ENCODE peak calls at places on chromosomes 5 and 9, in six cellular contexts. One of them, this sample, is unnamed.

GRCh38 chr9:121755581-121755980 is 104.1 kb downstream of the DAB2IP start:
- DNase-seq in IMR-90: no peak
- DNase-seq in H1: no peak
- DNase-seq in trophoblast cell: no peak
- DNase-seq in mesenchymal stem cell: no peak
- DNase-seq in neuronal stem cell: no peak
- DNase-seq in this sample: no peak

GRCh38 chr9:84294551-84294950 is 46.0 kb downstream of the SLC28A3 start:
- DNase-seq in neuronal stem cell: no peak
- DNase-seq in mesenchymal stem cell: no peak
- DNase-seq in IMR-90: no peak
- DNase-seq in trophoblast cell: peak
- DNase-seq in H1: no peak
- DNase-seq in this sample: peak

GRCh38 chr9:110021891-110022290 is 186.1 kb downstream of the C9orf152 start:
- DNase-seq in H1: no peak
- DNase-seq in IMR-90: no peak
- DNase-seq in neuronal stem cell: no peak
- DNase-seq in trophoblast cell: no peak
- DNase-seq in mesenchymal stem cell: no peak
- DNase-seq in this sample: no peak

GRCh38 chr5:132102101-132102701 is 28.6 kb downstream of the CSF2 start:
- DNase-seq in neuronal stem cell: no peak
- DNase-seq in IMR-90: no peak
- DNase-seq in mesenchymal stem cell: no peak
- DNase-seq in H1: no peak
- DNase-seq in trophoblast cell: no peak
- DNase-seq in this sample: no peak

GRCh38 chr9:89493671-89494070 is 4.2 kb downstream of the SEMA4D start:
- DNase-seq in H1: no peak
- DNase-seq in mesenchymal stem cell: no peak
- DNase-seq in trophoblast cell: no peak
- DNase-seq in IMR-90: no peak
- DNase-seq in neuronal stem cell: no peak
- DNase-seq in this sample: no peak

GRCh38 chr9:119458068-119458467 is 88.8 kb upstream of the BRINP1 start:
- DNase-seq in trophoblast cell: no peak
- DNase-seq in neuronal stem cell: no peak
- DNase-seq in IMR-90: no peak
- DNase-seq in mesenchymal stem cell: no peak
- DNase-seq in H1: no peak
- DNase-seq in this sample: no peak

GRCh38 chr9:36101916-36102741 is 34.4 kb upstream of the GLIPR2 start:
- DNase-seq in mesenchymal stem cell: peak
- DNase-seq in IMR-90: peak
- DNase-seq in neuronal stem cell: no peak
- DNase-seq in H1: peak
- DNase-seq in trophoblast cell: peak
- DNase-seq in this sample: peak

GRCh38 chr5:172868436-172868923 is 34.4 kb downstream of the ERGIC1 start:
- DNase-seq in H1: no peak
- DNase-seq in trophoblast cell: no peak
- DNase-seq in mesenchymal stem cell: peak
- DNase-seq in IMR-90: peak
- DNase-seq in neuronal stem cell: no peak
- DNase-seq in this sample: no peak

GRCh38 chr5:62486672-62487071 is 74.1 kb downstream of the IPO11 start:
- DNase-seq in IMR-90: no peak
- DNase-seq in trophoblast cell: peak
- DNase-seq in H1: no peak
- DNase-seq in mesenchymal stem cell: peak
- DNase-seq in neuronal stem cell: no peak
- DNase-seq in this sample: no peak
- H3K4me3 ChIP-seq in IMR-90: no peak
- H3K4me3 ChIP-seq in trophoblast cell: no peak
- H3K4me3 ChIP-seq in H1: no peak
- H3K4me3 ChIP-seq in mesenchymal stem cell: no peak
- H3K4me3 ChIP-seq in neuronal stem cell: no peak
- H3K4me3 ChIP-seq in this sample: no peak

GRCh38 chr9:131738293-131738692 is 1.6 kb downstream of the RAPGEF1 start:
- DNase-seq in H1: no peak
- DNase-seq in trophoblast cell: no peak
- DNase-seq in neuronal stem cell: no peak
- DNase-seq in mesenchymal stem cell: no peak
- DNase-seq in IMR-90: no peak
- DNase-seq in this sample: no peak

GRCh38 chr9:131739192-131739961 is 499 bp downstream of the RAPGEF1 start:
- DNase-seq in IMR-90: no peak
- DNase-seq in H1: no peak
- DNase-seq in trophoblast cell: peak
- DNase-seq in neuronal stem cell: peak
- DNase-seq in mesenchymal stem cell: no peak
- DNase-seq in this sample: peak

GRCh38 chr9:131737426-131737825 is 2.5 kb downstream of the RAPGEF1 start:
- DNase-seq in IMR-90: no peak
- DNase-seq in neuronal stem cell: no peak
- DNase-seq in H1: no peak
- DNase-seq in mesenchymal stem cell: no peak
- DNase-seq in trophoblast cell: no peak
- DNase-seq in this sample: no peak

GRCh38 chr9:131739988-131740648 is at the start of gene RAPGEF1:
- DNase-seq in trophoblast cell: peak
- DNase-seq in IMR-90: no peak
- DNase-seq in H1: no peak
- DNase-seq in mesenchymal stem cell: no peak
- DNase-seq in neuronal stem cell: peak
- DNase-seq in this sample: peak

DNA sequence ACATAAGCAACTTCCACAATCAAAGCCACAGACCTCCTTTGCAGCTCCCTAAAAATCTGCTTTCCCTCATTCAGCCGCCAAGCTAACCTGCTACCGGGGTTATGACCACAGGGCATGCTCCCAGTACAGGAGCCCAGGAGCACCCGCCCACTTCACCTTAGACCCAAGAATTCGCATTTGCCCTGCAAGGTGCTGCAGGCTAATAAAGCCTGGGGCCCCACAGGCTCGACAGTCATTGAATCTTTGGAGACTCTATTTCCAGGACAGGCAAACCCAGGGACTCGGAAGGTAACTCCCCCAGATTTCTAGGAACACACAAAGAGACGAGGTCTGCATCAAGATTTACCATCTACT is 1.1 kb downstream of the RAPGEF1 start:
- DNase-seq in neuronal stem cell: no peak
- DNase-seq in trophoblast cell: peak
- DNase-seq in mesenchymal stem cell: no peak
- DNase-seq in IMR-90: no peak
- DNase-seq in H1: no peak
- DNase-seq in this sample: peak
- H3K18ac ChIP-seq in neuronal stem cell: peak
- H3K18ac ChIP-seq in trophoblast cell: peak
- H3K18ac ChIP-seq in mesenchymal stem cell: peak
- H3K18ac ChIP-seq in IMR-90: peak
- H3K18ac ChIP-seq in H1: no peak
- H3K18ac ChIP-seq in this sample: peak

DNA sequence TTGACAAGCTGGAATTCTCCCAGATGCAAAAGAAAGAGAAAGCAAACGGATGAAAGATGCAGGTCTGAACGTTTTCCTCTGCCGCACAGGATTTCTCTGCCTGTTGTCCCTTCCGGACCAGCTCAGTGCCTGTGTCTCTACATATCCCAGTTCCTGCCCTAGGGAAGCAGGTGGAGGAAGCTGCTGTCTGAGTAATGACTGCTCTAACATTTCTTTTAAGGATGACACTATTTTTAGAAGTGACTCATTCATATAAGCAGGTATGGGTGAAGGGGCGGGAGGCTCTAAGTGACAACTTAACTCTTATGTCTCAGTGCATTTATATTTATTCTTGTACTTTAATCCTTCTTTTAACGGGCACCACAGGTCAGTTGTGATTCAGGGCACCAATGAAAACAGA is 128.8 kb downstream of the SLC24A2 start:
- DNase-seq in IMR-90: no peak
- DNase-seq in mesenchymal stem cell: no peak
- DNase-seq in trophoblast cell: peak
- DNase-seq in H1: no peak
- DNase-seq in neuronal stem cell: no peak
- DNase-seq in this sample: no peak
- H3K4me3 ChIP-seq in IMR-90: no peak
- H3K4me3 ChIP-seq in mesenchymal stem cell: no peak
- H3K4me3 ChIP-seq in trophoblast cell: no peak
- H3K4me3 ChIP-seq in H1: no peak
- H3K4me3 ChIP-seq in neuronal stem cell: no peak
- H3K4me3 ChIP-seq in this sample: no peak

GRCh38 chr5:178150977-178151734 is 2.5 kb downstream of the NHP2 start:
- DNase-seq in mesenchymal stem cell: peak
- DNase-seq in H1: no peak
- DNase-seq in neuronal stem cell: no peak
- DNase-seq in IMR-90: no peak
- DNase-seq in trophoblast cell: no peak
- DNase-seq in this sample: peak

GRCh38 chr5:178155065-178155464 is 1.4 kb upstream of the NHP2 start:
- DNase-seq in H1: no peak
- DNase-seq in trophoblast cell: no peak
- DNase-seq in mesenchymal stem cell: no peak
- DNase-seq in IMR-90: peak
- DNase-seq in neuronal stem cell: no peak
- DNase-seq in this sample: no peak

GRCh38 chr5:178149199-178149932 is 4.3 kb downstream of the NHP2 start:
- DNase-seq in H1: no peak
- DNase-seq in neuronal stem cell: no peak
- DNase-seq in IMR-90: peak
- DNase-seq in trophoblast cell: no peak
- DNase-seq in mesenchymal stem cell: no peak
- DNase-seq in this sample: no peak

GRCh38 chr5:178152491-178153444 is 917 bp downstream of the NHP2 start:
- DNase-seq in neuronal stem cell: no peak
- DNase-seq in trophoblast cell: no peak
- DNase-seq in IMR-90: peak
- DNase-seq in mesenchymal stem cell: peak
- DNase-seq in H1: no peak
- DNase-seq in this sample: no peak

GRCh38 chr5:178153530-178154340 is at the start of gene NHP2:
- DNase-seq in trophoblast cell: peak
- DNase-seq in H1: peak
- DNase-seq in mesenchymal stem cell: peak
- DNase-seq in IMR-90: peak
- DNase-seq in neuronal stem cell: peak
- DNase-seq in this sample: peak
- H3K18ac ChIP-seq in trophoblast cell: peak
- H3K18ac ChIP-seq in H1: peak
- H3K18ac ChIP-seq in mesenchymal stem cell: peak
- H3K18ac ChIP-seq in IMR-90: no peak
- H3K18ac ChIP-seq in neuronal stem cell: peak
- H3K18ac ChIP-seq in this sample: no peak

GRCh38 chr5:116518423-116518822 is 56.2 kb downstream of the SEMA6A start:
- DNase-seq in IMR-90: no peak
- DNase-seq in neuronal stem cell: no peak
- DNase-seq in trophoblast cell: no peak
- DNase-seq in H1: no peak
- DNase-seq in mesenchymal stem cell: no peak
- DNase-seq in this sample: no peak
- H3K4me3 ChIP-seq in IMR-90: no peak
- H3K4me3 ChIP-seq in neuronal stem cell: no peak
- H3K4me3 ChIP-seq in trophoblast cell: no peak
- H3K4me3 ChIP-seq in H1: no peak
- H3K4me3 ChIP-seq in mesenchymal stem cell: no peak
- H3K4me3 ChIP-seq in this sample: no peak

GRCh38 chr5:140547508-140548299 is at the start of gene EIF4EBP3:
- DNase-seq in H1: peak
- DNase-seq in neuronal stem cell: peak
- DNase-seq in trophoblast cell: peak
- DNase-seq in IMR-90: peak
- DNase-seq in mesenchymal stem cell: peak
- DNase-seq in this sample: peak
- H3K18ac ChIP-seq in H1: peak
- H3K18ac ChIP-seq in neuronal stem cell: peak
- H3K18ac ChIP-seq in trophoblast cell: no peak
- H3K18ac ChIP-seq in IMR-90: no peak
- H3K18ac ChIP-seq in mesenchymal stem cell: peak
- H3K18ac ChIP-seq in this sample: peak

GRCh38 chr5:79023947-79024346 is 38.8 kb upstream of the ARSB start:
- DNase-seq in trophoblast cell: no peak
- DNase-seq in mesenchymal stem cell: no peak
- DNase-seq in H1: no peak
- DNase-seq in neuronal stem cell: no peak
- DNase-seq in IMR-90: no peak
- DNase-seq in this sample: no peak

GRCh38 chr5:79021753-79022152 is 36.6 kb upstream of the ARSB start:
- DNase-seq in trophoblast cell: no peak
- DNase-seq in H1: no peak
- DNase-seq in IMR-90: no peak
- DNase-seq in neuronal stem cell: no peak
- DNase-seq in mesenchymal stem cell: no peak
- DNase-seq in this sample: peak

GRCh38 chr5:79023323-79023722 is 38.2 kb upstream of the ARSB start:
- DNase-seq in H1: no peak
- DNase-seq in trophoblast cell: no peak
- DNase-seq in IMR-90: no peak
- DNase-seq in neuronal stem cell: no peak
- DNase-seq in mesenchymal stem cell: no peak
- DNase-seq in this sample: no peak

GRCh38 chr5:79020861-79021561 is 35.9 kb upstream of the ARSB start:
- DNase-seq in trophoblast cell: peak
- DNase-seq in IMR-90: peak
- DNase-seq in H1: peak
- DNase-seq in neuronal stem cell: peak
- DNase-seq in mesenchymal stem cell: peak
- DNase-seq in this sample: peak

DNA sequence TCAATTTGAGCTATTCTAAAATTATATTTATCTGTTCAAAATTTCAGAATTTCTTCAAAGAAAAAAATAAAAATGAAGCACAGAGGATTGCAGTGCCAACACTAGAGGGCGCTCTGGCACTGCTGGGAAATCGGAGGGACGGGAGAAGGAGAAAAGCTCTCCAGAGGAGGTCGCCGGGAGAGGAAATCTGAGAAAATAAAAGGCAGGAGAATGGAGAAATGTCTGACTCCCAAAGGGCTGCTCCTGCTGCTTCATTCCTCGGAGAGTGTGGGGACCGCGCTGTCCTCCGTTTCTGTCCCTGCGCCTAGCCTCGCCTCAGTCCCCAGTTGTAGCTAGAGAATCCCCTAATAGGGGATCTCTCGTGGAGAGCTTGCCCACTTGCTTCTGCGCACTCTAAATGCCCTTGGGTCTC is 40.0 kb upstream of the ARSB start:
- DNase-seq in trophoblast cell: peak
- DNase-seq in neuronal stem cell: peak
- DNase-seq in mesenchymal stem cell: peak
- DNase-seq in H1: peak
- DNase-seq in IMR-90: peak
- DNase-seq in this sample: peak
- H3K4me3 ChIP-seq in trophoblast cell: no peak
- H3K4me3 ChIP-seq in neuronal stem cell: peak
- H3K4me3 ChIP-seq in mesenchymal stem cell: no peak
- H3K4me3 ChIP-seq in H1: no peak
- H3K4me3 ChIP-seq in IMR-90: peak
- H3K4me3 ChIP-seq in this sample: no peak